ENCODE peak calls at places on chromosomes 1 and 21, in six cellular contexts. C, S, Z, E, F and H are unnamed samples.

GRCh38 chr1:70075751-70076150 is 129.6 kb downstream of the LRRC40 start:
- DNase-seq in C (no peak), S (no peak), Z (no peak), E (no peak), F (no peak), H (no peak)

GRCh38 chr21:46368533-46369285 is 44.8 kb downstream of the PCNT start:
- DNase-seq in C (no peak), S (no peak), Z (no peak), E (no peak), F (peak; percentile 5), H (no peak)

GRCh38 chr1:71089536-71090270 is 8.9 kb upstream of the ZRANB2 start:
- DNase-seq in C (no peak), S (no peak), Z (no peak), E (no peak), F (no peak), H (no peak)

GRCh38 chr1:75785320-75785963 is 614 bp upstream of the RABGGTB start:
- DNase-seq in C (no peak), S (no peak), Z (peak; percentile 27), E (no peak), F (no peak), H (no peak)

GRCh38 chr1:119771770-119772169 is 3.1 kb upstream of the HMGCS2 start:
- DNase-seq in C (no peak), S (no peak), Z (no peak), E (no peak), F (no peak), H (no peak)

GRCh38 chr1:110174961-110175360 is 24.7 kb downstream of the SLC6A17 start:
- DNase-seq in C (no peak), S (no peak), Z (no peak), E (no peak), F (no peak), H (no peak)

GRCh38 chr21:41071410-41071809 is 96.5 kb upstream of the BACE2 start:
- DNase-seq in C (no peak), S (no peak), Z (no peak), E (no peak), F (no peak), H (no peak)

GRCh38 chr1:218433744-218434143 is 88.6 kb downstream of the TGFB2 start:
- DNase-seq in C (no peak), S (no peak), Z (no peak), E (no peak), F (no peak), H (no peak)

GRCh38 chr1:22489278-22489677 is 37.6 kb downstream of the ZBTB40 start:
- DNase-seq in C (no peak), S (no peak), Z (no peak), E (no peak), F (no peak), H (no peak)